ENCODE peak calls at places on chromosomes 13 and 19, in nine cellular contexts. U, X, G, E, O, Y, M, I and V are unnamed samples.

GRCh38 chr13:101218484-101218883 is 197.8 kb downstream of the NALCN start:
- DNase-seq in E (no peak), O (no peak), U (no peak), X (no peak), I (no peak), G (no peak), M (no peak), Y (no peak), V (no peak)

GRCh38 chr19:36139473-36140288 is at the start of gene CAPNS1:
- DNase-seq in E (peak; percentile 97), I (peak; percentile 93), X (peak; percentile 98), G (peak; percentile 93), M (peak; percentile 96), U (peak; percentile 96), Y (peak; percentile 87), O (peak; percentile 87), V (peak; percentile 96)

GRCh38 chr19:1825909-1826556 is 14.0 kb upstream of the ATP8B3 start:
- DNase-seq in Y (peak; percentile 79), M (peak; percentile 82), E (peak; percentile 84), X (peak; percentile 92), U (peak; percentile 64), O (peak; percentile 78), I (peak; percentile 74), G (peak; percentile 69), V (peak; percentile 84)

GRCh38 chr19:29587518-29587986 is 18.5 kb upstream of the POP4 start:
- DNase-seq in X (no peak), G (peak; percentile 76), E (no peak), M (no peak), Y (no peak), O (peak; percentile 21), I (peak; percentile 57), U (no peak), V (no peak)

GRCh38 chr19:1265611-1266115 is 3.5 kb upstream of the CIRBP start:
- DNase-seq in G (peak; percentile 65), E (no peak), O (no peak), M (no peak), Y (no peak), X (peak; percentile 72), U (no peak), I (no peak), V (no peak)

GRCh38 chr19:55495646-55496349 is 7.6 kb downstream of the SSC5D start:
- DNase-seq in O (no peak), G (no peak), X (no peak), U (no peak), Y (no peak), I (no peak), M (no peak), E (no peak), V (no peak)

GRCh38 chr13:110455444-110455843 is 106.1 kb downstream of the RAB20 start:
- DNase-seq in O (no peak), Y (no peak), E (no peak), M (no peak), U (no peak), G (no peak), I (no peak), X (no peak), V (no peak)

GRCh38 chr13:104900186-104900817 is 1635.2 kb downstream of the EFNB2 start:
- DNase-seq in X (no peak), G (no peak), U (no peak), I (no peak), O (no peak), M (no peak), Y (no peak), E (no peak), V (no peak)

GRCh38 chr19:31560021-31560770 is 211.0 kb upstream of the TSHZ3 start:
- DNase-seq in M (no peak), E (no peak), Y (no peak), X (no peak), O (no peak), U (no peak), G (no peak), I (no peak), V (no peak)

GRCh38 chr13:109156181-109156935 is 526.9 kb downstream of the MYO16 start:
- DNase-seq in I (no peak), G (no peak), U (no peak), E (no peak), O (no peak), X (no peak), Y (no peak), M (peak; percentile 42), V (no peak)

GRCh38 chr19:50803633-50804419 is 13.6 kb downstream of the ACP4 start:
- DNase-seq in I (no peak), U (peak; percentile 65), O (no peak), G (peak; percentile 42), Y (no peak), E (no peak), M (no peak), X (no peak), V (no peak)

GRCh38 chr13:110525328-110526319 is 35.9 kb downstream of the RAB20 start:
- DNase-seq in G (peak; percentile 58), I (no peak), X (no peak), E (no peak), O (no peak), Y (no peak), U (peak; percentile 97), M (no peak), V (no peak)

GRCh38 chr13:32503727-32504126 is 34.9 kb downstream of the N4BP2L2 start:
- DNase-seq in G (no peak), Y (no peak), I (no peak), U (no peak), O (no peak), M (no peak), X (peak; percentile 62), E (no peak), V (no peak)

GRCh38 chr13:41179593-41180250 is 14.6 kb downstream of the KBTBD7 start:
- DNase-seq in U (no peak), I (no peak), X (no peak), Y (no peak), G (no peak), O (no peak), M (no peak), E (no peak), V (no peak)

GRCh38 chr19:19321143-19321577 is 531 bp downstream of the MAU2 start:
- DNase-seq in I (no peak), Y (no peak), O (no peak), G (peak; percentile 34), M (peak; percentile 43), X (no peak), U (peak; percentile 7), E (peak; percentile 23), V (no peak)

GRCh38 chr13:39327080-39327479 is 275.9 kb downstream of the LHFPL6 start:
- DNase-seq in X (no peak), M (no peak), E (peak; percentile 40), I (no peak), O (no peak), G (no peak), U (no peak), Y (no peak), V (no peak)

GRCh38 chr19:49432141-49433073 is 7.2 kb downstream of the GFY start:
- DNase-seq in Y (no peak), U (no peak), I (peak; percentile 23), E (no peak), M (no peak), O (no peak), X (no peak), G (peak; percentile 69), V (no peak)

GRCh38 chr13:89897681-89898080 is 1449.8 kb upstream of the MIR17HG start:
- DNase-seq in I (no peak), E (no peak), Y (no peak), M (no peak), G (no peak), X (no peak), U (no peak), O (no peak), V (no peak)

GRCh38 chr13:78679329-78679728 is 20.4 kb upstream of the OBI1 start:
- DNase-seq in O (no peak), Y (no peak), G (no peak), I (no peak), U (no peak), E (no peak), M (no peak), X (no peak), V (no peak)

GRCh38 chr19:8185343-8186068 is 23.7 kb upstream of the CERS4 start:
- DNase-seq in I (no peak), X (no peak), M (no peak), Y (no peak), U (no peak), E (no peak), O (no peak), G (no peak), V (no peak)

GRCh38 chr19:53102701-53103140 is 501 bp downstream of the ZNF160 start:
- DNase-seq in G (peak; percentile 69), U (no peak), O (peak; percentile 10), M (no peak), E (no peak), X (no peak), I (peak; percentile 20), Y (no peak), V (peak; percentile 3)

GRCh38 chr19:18173572-18174294 is at the start of gene IFI30:
- DNase-seq in O (peak; percentile 46), G (peak; percentile 78), I (peak; percentile 67), X (peak; percentile 81), Y (peak; percentile 66), U (peak; percentile 83), M (peak; percentile 80), E (no peak), V (no peak)

GRCh38 chr13:28707629-28708427 is 10.9 kb downstream of the SLC46A3 start:
- DNase-seq in E (no peak), U (no peak), X (no peak), I (no peak), O (no peak), M (no peak), Y (no peak), G (peak; percentile 79), V (no peak)

GRCh38 chr13:81377926-81378325 is 1037.0 kb upstream of the SPRY2 start:
- DNase-seq in I (no peak), Y (no peak), X (no peak), U (no peak), M (no peak), E (no peak), O (no peak), G (no peak), V (no peak)

GRCh38 chr19:4362871-4363545 is 19.6 kb downstream of the MPND start:
- DNase-seq in Y (no peak), E (no peak), O (no peak), G (no peak), X (peak; percentile 37), U (no peak), M (no peak), I (no peak), V (no peak)

GRCh38 chr19:1465191-1466016 is 13.6 kb downstream of the C19orf25 start:
- DNase-seq in U (peak; percentile 33), X (no peak), E (no peak), M (no peak), I (no peak), O (no peak), G (peak; percentile 51), Y (no peak), V (no peak)

GRCh38 chr19:36115453-36116343 is at the start of gene TBCB:
- DNase-seq in O (peak; percentile 90), U (no peak), E (no peak), M (peak; percentile 67), I (peak; percentile 92), G (no peak), Y (peak; percentile 74), X (no peak), V (no peak)

GRCh38 chr13:47680752-47681151 is 320.3 kb downstream of the SUCLA2 start:
- DNase-seq in U (no peak), O (no peak), X (no peak), M (no peak), E (no peak), G (no peak), Y (no peak), I (no peak), V (no peak)

GRCh38 chr13:109964164-109964563 is 177.8 kb upstream of the IRS2 start:
- DNase-seq in M (no peak), O (no peak), I (no peak), E (no peak), U (no peak), X (no peak), Y (no peak), G (no peak), V (no peak)

GRCh38 chr19:38277969-38278680 is 13.8 kb downstream of the SPINT2 start:
- DNase-seq in E (no peak), O (no peak), X (no peak), M (no peak), U (no peak), I (no peak), G (no peak), Y (no peak), V (no peak)

GRCh38 chr13:64640002-64640401 is 2590.1 kb downstream of the PCDH9 start:
- DNase-seq in O (no peak), M (no peak), Y (no peak), I (no peak), G (no peak), E (no peak), U (peak; percentile 45), X (no peak), V (no peak)